ENCODE peak calls at places on chromosomes 6 and 20, in ten cellular contexts. L is dermis blood vessel endothelial cell; H is stimulated activated CD4-positive, alpha-beta T cell treated with anti-CD3 and anti-CD28 coated beads, TNF-alpha, amount 100 ng/mL, for 24 hours; Q is T-helper 2 cell; E is activated CD4-positive, alpha-beta T cell treated with anti-CD3 and anti-CD28 coated beads for 24 hours; S is uterus; M is A673; V is pancreas; R is activated T-helper 1 cell treated with Interleukin-2 at 50 U/mL for 16 hours; K is hypothalamus. F is an unnamed sample.

GRCh38 chr20:17225891-17226409 is 890 bp upstream of the PCSK2 start:
- DNase-seq in V (peak; percentile 16), H (no peak), E (no peak), M (peak; percentile 65), K (no peak), R (no peak), S (no peak), L (no peak), Q (no peak), F (no peak)

GRCh38 chr20:46307999-46308257 is 370 bp downstream of the CDH22 start:
- DNase-seq in M (no peak), V (no peak), K (no peak), R (no peak), E (no peak), Q (no peak), L (no peak), H (no peak), S (no peak), F (no peak)

GRCh38 chr6:710601-711571 is 17.9 kb upstream of the EXOC2 start:
- DNase-seq in S (peak; percentile 53), K (peak; percentile 40), V (no peak), H (no peak), Q (peak; percentile 47), M (peak; percentile 44), R (peak; percentile 14), E (peak; percentile 24), L (peak; percentile 78), F (no peak)

GRCh38 chr6:33632603-33633039 is 11.5 kb downstream of the ITPR3 start:
- DNase-seq in Q (peak; percentile 29), V (no peak), R (peak; percentile 22), S (no peak), M (peak; percentile 71), L (peak; percentile 73), K (no peak), H (no peak), E (no peak), F (peak; percentile 23)

GRCh38 chr20:50470249-50470858 is 39.8 kb upstream of the PTPN1 start:
- DNase-seq in S (no peak), M (no peak), L (peak; percentile 72), V (no peak), E (no peak), Q (no peak), K (no peak), H (no peak), R (no peak), F (no peak)

GRCh38 chr6:106098383-106099234 is 12.5 kb downstream of the PRDM1 start:
- DNase-seq in K (no peak), S (no peak), H (peak; percentile 68), R (peak; percentile 61), Q (peak; percentile 76), L (peak; percentile 85), E (peak; percentile 65), V (peak; percentile 33), M (no peak), F (no peak)

GRCh38 chr20:49889943-49890650 is 25.2 kb downstream of the SPATA2 start:
- DNase-seq in R (no peak), S (no peak), H (no peak), Q (no peak), V (no peak), M (no peak), L (no peak), K (no peak), E (no peak), F (no peak)

GRCh38 chr20:34922654-34923381 is 32.8 kb downstream of the GSS start:
- DNase-seq in M (no peak), E (no peak), S (no peak), V (peak; percentile 34), R (no peak), K (no peak), Q (no peak), L (no peak), H (no peak), F (peak; percentile 32)

GRCh38 chr20:22453244-22454080 is 130.9 kb downstream of the FOXA2 start:
- DNase-seq in R (no peak), S (no peak), L (peak; percentile 52), K (no peak), E (no peak), V (no peak), M (peak; percentile 6), Q (no peak), H (no peak), F (no peak)

GRCh38 chr6:11050735-11051134 is 6.6 kb upstream of the ELOVL2 start:
- DNase-seq in H (no peak), M (no peak), E (no peak), L (peak; percentile 19), R (no peak), S (no peak), Q (no peak), V (no peak), K (no peak), F (no peak)

GRCh38 chr6:63676412-63677114 is 41.0 kb downstream of the PHF3 start:
- DNase-seq in Q (no peak), V (no peak), E (no peak), K (no peak), R (no peak), L (peak; percentile 7), S (no peak), M (no peak), H (no peak), F (no peak)

GRCh38 chr6:30682181-30683117 is 4.0 kb downstream of the PPP1R18 start:
- DNase-seq in R (peak; percentile 89), H (peak; percentile 67), V (peak; percentile 72), Q (peak; percentile 93), M (peak; percentile 75), K (peak; percentile 63), E (peak; percentile 74), S (peak; percentile 79), L (peak; percentile 94), F (peak; percentile 43)

GRCh38 chr6:162416845-162417537 is 310.6 kb downstream of the PRKN start:
- DNase-seq in K (no peak), S (no peak), E (no peak), H (no peak), L (no peak), V (no peak), R (no peak), M (no peak), Q (no peak), F (no peak)

GRCh38 chr20:57398231-57398821 is 7.1 kb downstream of the RBM38 start:
- DNase-seq in M (no peak), V (no peak), S (peak; percentile 60), K (peak; percentile 30), R (peak; percentile 86), E (peak; percentile 62), L (peak; percentile 51), H (peak; percentile 76), Q (peak; percentile 97), F (no peak)

GRCh38 chr6:82246370-82246769 is 1.2 kb downstream of the IBTK start:
- DNase-seq in M (no peak), S (no peak), L (no peak), V (no peak), H (no peak), E (no peak), Q (no peak), K (no peak), R (no peak), F (no peak)

GRCh38 chr6:123997223-123997622 is 193.6 kb downstream of the NKAIN2 start:
- DNase-seq in Q (no peak), L (no peak), V (no peak), K (no peak), R (no peak), S (no peak), E (no peak), M (no peak), H (no peak), F (no peak)

GRCh38 chr6:20474756-20475542 is 59.3 kb upstream of the CDKAL1 start:
- DNase-seq in S (no peak), E (no peak), L (no peak), K (no peak), R (no peak), V (no peak), H (no peak), M (no peak), Q (no peak), F (no peak)

GRCh38 chr6:166757226-166758135 is 130.4 kb upstream of the RPS6KA2 start:
- DNase-seq in K (no peak), L (no peak), Q (no peak), M (no peak), E (no peak), R (no peak), H (no peak), V (no peak), S (no peak), F (no peak)